ENCODE peak calls at places on chromosomes 16 and 17, in nine cellular contexts. X is stomach, K is GM12891, G is GM12892, M is HL-60, E is GM23338, W is Panc1, P is HepG2, F is endothelial cell of umbilical vein. A is an unnamed sample.

GRCh38 chr16:67969286-67970039 is 1.0 kb upstream of the SLC12A4 start:
- DNase-seq in K (peak), W (no peak), F (peak), E (peak), P (peak), M (no peak), X (no peak), G (no peak), A (no peak)

GRCh38 chr17:58121925-58122324 is 26.3 kb upstream of the OR4D1 start:
- DNase-seq in W (no peak), X (no peak), F (no peak), K (peak), G (no peak), M (peak), E (peak), P (peak), A (no peak)

GRCh38 chr17:49834118-49834743 is 13.6 kb downstream of the TAC4 start:
- DNase-seq in M (no peak), E (no peak), X (no peak), P (no peak), K (no peak), W (no peak), G (no peak), F (no peak), A (no peak)

GRCh38 chr17:77374170-77374936 is 233.6 kb downstream of the SEC14L1 start:
- DNase-seq in P (peak), X (peak), G (peak), W (no peak), M (no peak), K (peak), E (peak), F (peak), A (peak)

GRCh38 chr17:61200349-61200735 is 199.3 kb upstream of the TBX2 start:
- DNase-seq in P (no peak), K (no peak), E (no peak), X (no peak), F (no peak), G (no peak), W (no peak), M (no peak), A (no peak)

GRCh38 chr16:58348986-58349385 is 43.3 kb upstream of the GINS3 start:
- DNase-seq in G (no peak), W (no peak), M (no peak), F (no peak), X (no peak), K (no peak), P (no peak), E (no peak), A (no peak)

GRCh38 chr16:50878966-50879615 is 137.2 kb downstream of the CYLD start:
- DNase-seq in G (no peak), W (no peak), M (no peak), P (no peak), K (no peak), F (no peak), X (no peak), E (peak), A (no peak)

GRCh38 chr16:287298-287811 is 4.4 kb downstream of the PDIA2 start:
- DNase-seq in P (no peak), F (no peak), G (no peak), M (no peak), K (no peak), W (no peak), E (no peak), X (peak), A (no peak)

GRCh38 chr17:1942066-1942365 is 83.1 kb downstream of the RTN4RL1 start:
- DNase-seq in K (no peak), G (no peak), E (no peak), F (no peak), X (no peak), P (no peak), W (no peak), M (no peak), A (no peak)

GRCh38 chr16:9364721-9365693 is 273.6 kb downstream of the HAPSTR1 start:
- DNase-seq in F (no peak), G (no peak), M (no peak), E (no peak), W (no peak), X (no peak), K (no peak), P (peak), A (peak)

GRCh38 chr16:86771506-86772230 is 193.3 kb downstream of the FOXL1 start:
- DNase-seq in W (no peak), K (no peak), E (no peak), P (no peak), G (no peak), X (no peak), M (no peak), F (no peak), A (no peak)

GRCh38 chr17:18905226-18905625 is 46.7 kb upstream of the SLC5A10 start:
- DNase-seq in P (no peak), K (no peak), F (no peak), X (no peak), G (no peak), W (no peak), M (no peak), E (no peak), A (no peak)

GRCh38 chr17:79659376-79659775 is 48.5 kb upstream of the RBFOX3 start:
- DNase-seq in W (no peak), P (no peak), G (no peak), F (no peak), M (no peak), K (no peak), E (no peak), X (no peak), A (peak)

GRCh38 chr16:22214402-22214801 is 8.3 kb downstream of the EEF2K start:
- DNase-seq in K (no peak), W (no peak), P (no peak), X (no peak), M (no peak), E (no peak), F (no peak), G (no peak), A (no peak)

GRCh38 chr16:56878455-56878854 is 13.4 kb downstream of the SLC12A3 start:
- DNase-seq in W (no peak), P (no peak), K (no peak), M (no peak), X (no peak), G (no peak), F (no peak), E (no peak), A (no peak)

GRCh38 chr16:50491516-50491915 is 56.7 kb upstream of the NKD1 start:
- DNase-seq in F (no peak), M (no peak), E (no peak), X (peak), W (no peak), G (no peak), P (no peak), K (no peak), A (no peak)

GRCh38 chr16:75580-76501 is 2.2 kb upstream of the MPG start:
- DNase-seq in P (peak), G (no peak), X (peak), K (no peak), M (peak), F (peak), W (no peak), E (peak), A (no peak)

GRCh38 chr16:68190099-68190498 is 45.8 kb downstream of the ESRP2 start:
- DNase-seq in W (no peak), K (no peak), G (no peak), M (peak), E (no peak), F (no peak), P (no peak), X (no peak), A (no peak)

GRCh38 chr17:68143425-68143824 is 104.4 kb upstream of the AMZ2 start:
- DNase-seq in F (no peak), M (no peak), E (no peak), P (no peak), G (no peak), K (no peak), X (no peak), W (no peak), A (no peak)

GRCh38 chr17:45162022-45162687 is 480 bp downstream of the HEXIM2 start:
- DNase-seq in F (no peak), M (no peak), G (no peak), K (no peak), X (no peak), P (no peak), E (no peak), W (no peak), A (no peak)

GRCh38 chr17:1573932-1574696 is 11.5 kb upstream of the PITPNA start:
- DNase-seq in P (peak), E (peak), G (peak), W (peak), F (peak), X (peak), K (peak), M (peak), A (peak)

GRCh38 chr16:66900721-66901441 is 17.8 kb downstream of the CDH16 start:
- DNase-seq in X (no peak), K (no peak), F (no peak), P (no peak), M (no peak), G (no peak), E (no peak), W (no peak), A (no peak)

GRCh38 chr16:66901626-66902025 is 17.1 kb downstream of the CDH16 start:
- DNase-seq in X (no peak), E (no peak), P (no peak), K (peak), F (no peak), W (no peak), M (no peak), G (no peak), A (no peak)

GRCh38 chr16:66899310-66899944 is 19.1 kb downstream of the PDP2 start:
- DNase-seq in X (no peak), G (no peak), K (no peak), W (no peak), F (no peak), E (no peak), P (no peak), M (no peak), A (no peak)

GRCh38 chr16:66898933-66899309 is 18.6 kb downstream of the PDP2 start:
- DNase-seq in G (no peak), K (no peak), E (no peak), X (no peak), P (no peak), W (no peak), F (no peak), M (no peak), A (no peak)

DNA sequence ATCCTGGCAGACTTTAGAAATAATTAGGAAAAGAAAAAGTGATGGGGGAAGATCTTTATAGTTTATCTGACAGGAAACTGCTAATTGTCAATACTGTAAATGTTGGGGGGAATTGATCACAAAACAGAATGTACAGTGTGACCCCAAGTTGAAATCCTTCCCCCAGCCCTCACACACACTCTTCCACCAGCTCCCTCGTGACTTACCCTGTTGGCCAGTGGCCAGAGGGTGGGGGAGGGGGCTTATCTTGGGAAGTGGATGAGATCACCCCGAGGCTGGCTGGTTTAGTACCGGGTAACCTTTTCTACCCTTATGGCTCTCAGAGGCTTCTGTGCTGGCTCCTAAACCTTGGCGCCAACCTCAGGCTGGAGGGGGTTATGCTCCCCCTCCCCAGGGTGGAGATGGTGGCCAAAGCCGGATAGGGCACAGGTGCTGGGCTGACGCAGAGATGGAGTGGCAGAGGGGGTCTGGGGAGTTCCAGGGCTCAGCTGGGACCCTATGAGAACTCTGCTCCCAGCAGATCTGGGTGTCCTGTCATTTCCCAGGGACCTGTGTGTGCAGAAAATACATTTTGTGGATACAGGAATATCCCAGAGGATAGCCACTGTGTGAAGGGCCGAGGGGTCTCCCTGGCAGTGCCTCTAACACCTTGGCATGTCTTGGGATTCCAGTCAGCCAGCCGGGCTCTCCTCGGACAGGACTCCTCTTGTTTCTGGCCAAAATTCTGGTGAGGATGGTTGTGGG is 18.6 kb downstream of the CDH16 start:
- DNase-seq in P (peak), E (peak), F (peak), X (peak), K (peak), G (no peak), M (peak), W (no peak), A (no peak)
- TF ChIP-seq POLR2AphosphoS5 in P (no peak), E (no peak), F (peak), X (peak), K (no peak), G (no peak), M (no peak), W (no peak), A (no peak)

DNA sequence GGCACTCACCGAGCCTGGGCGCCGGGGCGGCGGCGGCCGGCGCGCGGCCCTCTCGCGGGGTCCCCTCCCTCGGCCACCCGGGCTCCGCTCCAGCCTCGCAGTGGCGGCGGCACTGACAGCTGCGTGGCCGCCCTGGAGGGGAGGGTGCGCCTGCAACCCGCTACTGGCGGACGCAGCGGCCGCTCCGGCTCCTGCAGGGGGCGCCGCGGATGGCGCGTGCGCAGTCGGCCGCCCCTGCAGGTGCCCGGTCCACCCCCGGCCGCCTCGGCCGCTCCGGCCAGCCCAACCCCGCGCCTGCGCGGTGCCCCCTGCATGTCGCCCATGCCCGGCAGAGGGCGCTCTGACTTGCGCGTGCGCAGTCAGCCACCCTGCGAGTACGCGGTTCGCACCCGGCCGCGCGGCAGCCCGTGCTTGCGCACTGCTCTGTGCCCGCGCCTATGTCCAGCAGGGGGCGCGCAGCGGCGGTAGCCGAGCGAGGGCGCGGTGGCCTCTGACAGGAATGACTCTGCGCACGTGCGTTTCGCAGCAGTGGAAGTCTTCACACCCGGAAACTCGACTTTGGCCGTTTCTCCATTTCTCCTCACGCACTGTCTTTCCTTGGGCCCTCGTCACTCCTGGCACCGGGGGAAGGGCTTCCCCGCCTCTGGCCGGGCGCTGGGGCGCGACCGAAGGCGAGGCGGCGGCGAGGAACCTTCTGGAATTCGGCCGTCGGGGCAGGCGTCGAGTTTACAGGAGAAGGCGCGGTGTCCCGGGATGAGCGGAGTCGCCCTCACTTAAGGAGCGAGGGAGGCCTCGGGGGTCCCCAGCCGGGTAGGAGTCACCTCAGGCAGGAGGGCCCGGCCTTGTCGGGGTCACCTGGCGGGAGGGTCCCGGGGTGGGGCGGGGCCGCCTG is at the start of gene ABCA3:
- DNase-seq in X (peak), G (peak), M (peak), E (peak), W (peak), P (peak), F (peak), K (peak), A (peak)
- TF ChIP-seq POLR2AphosphoS5 in X (peak), G (no peak), M (peak), E (peak), W (no peak), P (no peak), F (peak), K (no peak), A (peak)

GRCh38 chr17:42132941-42133340 is 10.3 kb downstream of the HSPB9 start:
- DNase-seq in W (no peak), F (peak), K (no peak), X (peak), E (no peak), G (no peak), M (peak), P (no peak), A (peak)

GRCh38 chr17:42131971-42132370 is 9.4 kb downstream of the HSPB9 start:
- DNase-seq in M (no peak), X (no peak), P (no peak), W (no peak), G (no peak), F (peak), K (no peak), E (no peak), A (no peak)

GRCh38 chr17:42131232-42131631 is 8.6 kb downstream of the HSPB9 start:
- DNase-seq in M (no peak), G (no peak), K (no peak), F (no peak), E (no peak), W (no peak), P (no peak), X (no peak), A (no peak)

GRCh38 chr17:42135151-42135550 is 12.5 kb downstream of the HSPB9 start:
- DNase-seq in K (no peak), W (no peak), E (no peak), X (no peak), P (no peak), G (no peak), M (no peak), F (no peak), A (no peak)

DNA sequence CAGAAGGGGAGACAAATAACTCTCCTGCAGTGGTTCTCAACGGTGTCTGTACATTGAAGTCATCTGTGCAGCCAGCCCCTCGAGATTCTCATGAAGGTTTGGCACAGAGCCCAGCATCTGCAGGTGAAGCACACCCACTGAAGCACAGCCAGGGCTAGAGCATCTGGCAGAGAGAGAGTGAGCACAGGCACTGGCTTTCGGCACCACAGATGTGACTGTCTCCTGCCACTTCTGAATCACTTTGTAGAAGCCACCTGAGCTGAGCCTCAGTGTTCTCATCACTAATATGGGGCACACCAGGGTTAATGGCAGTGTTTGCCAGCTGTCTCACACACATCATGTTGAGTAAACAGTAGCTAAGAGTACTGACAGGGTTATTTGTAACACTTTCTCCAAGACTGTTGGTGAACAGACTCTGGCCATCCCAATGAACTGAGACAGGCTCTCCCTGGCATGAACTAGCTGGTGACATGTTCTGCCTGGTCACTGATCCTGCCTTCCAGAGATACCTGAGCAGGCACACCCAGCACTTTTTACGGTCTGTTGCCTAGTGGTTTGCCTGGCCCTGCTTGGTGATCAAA is 10.9 kb downstream of the HSPB9 start:
- DNase-seq in K (no peak), M (no peak), F (no peak), X (no peak), E (no peak), W (no peak), G (peak), P (no peak), A (no peak)
- TF ChIP-seq POLR2AphosphoS5 in K (no peak), M (no peak), F (no peak), X (no peak), E (no peak), W (no peak), G (peak), P (no peak), A (no peak)

DNA sequence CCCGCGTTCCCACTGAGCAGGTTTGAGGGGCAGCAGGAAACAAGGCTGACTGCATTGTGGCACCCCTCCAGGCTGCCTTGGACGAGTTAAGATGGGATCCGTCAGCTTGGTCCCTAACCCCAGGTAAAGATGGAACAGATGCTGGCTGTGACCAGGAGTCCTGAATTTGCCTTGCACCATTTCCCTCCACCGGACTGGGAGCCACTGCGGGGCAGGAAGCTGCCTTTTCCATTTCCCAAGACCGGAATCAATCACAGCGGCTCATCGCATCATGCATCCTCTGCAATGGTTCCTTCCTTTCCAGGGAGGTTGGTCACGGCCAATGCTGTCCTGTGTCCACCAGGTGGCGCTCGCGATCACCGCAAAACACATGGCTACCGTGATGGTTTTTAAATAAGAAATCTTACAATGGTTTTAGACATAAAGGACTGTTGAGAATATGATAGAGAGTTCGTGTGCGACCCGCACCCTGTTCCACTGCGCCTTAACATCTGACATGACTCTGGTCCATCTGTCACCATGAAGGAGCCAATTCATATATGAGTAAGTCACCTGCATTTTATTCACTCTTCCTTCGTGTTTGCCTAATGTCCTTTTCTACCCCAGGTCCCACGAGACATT is 6.8 kb upstream of the MEAK7 start:
- DNase-seq in K (no peak), M (peak), F (peak), X (peak), P (peak), E (peak), G (no peak), W (no peak), A (peak)
- TF ChIP-seq POLR2AphosphoS5 in K (no peak), M (no peak), F (no peak), X (peak), P (no peak), E (no peak), G (no peak), W (no peak), A (peak)

GRCh38 chr17:16444258-16444886 is 29.0 kb downstream of the TRPV2 start:
- DNase-seq in M (no peak), X (peak), W (no peak), E (no peak), F (no peak), K (no peak), G (no peak), P (no peak), A (no peak)

GRCh38 chr17:16440814-16441629 is 25.7 kb downstream of the TRPV2 start:
- DNase-seq in F (no peak), K (no peak), M (no peak), E (no peak), P (no peak), G (no peak), W (no peak), X (no peak), A (no peak)

GRCh38 chr17:16442141-16442540 is 26.8 kb downstream of the TRPV2 start:
- DNase-seq in P (no peak), E (peak), M (peak), G (no peak), K (no peak), X (no peak), W (no peak), F (no peak), A (no peak)

GRCh38 chr17:16442594-16443389 is 27.4 kb downstream of the TRPV2 start:
- DNase-seq in K (no peak), E (no peak), M (no peak), G (no peak), W (no peak), P (no peak), X (no peak), F (no peak), A (no peak)

GRCh38 chr17:16443390-16444257 is 28.3 kb downstream of the TRPV2 start:
- DNase-seq in X (no peak), G (no peak), E (no peak), P (no peak), W (no peak), M (no peak), F (no peak), K (no peak), A (no peak)
- TF ChIP-seq POLR2AphosphoS5 in X (no peak), G (peak), E (peak), P (peak), W (peak), M (peak), F (peak), K (peak), A (no peak)

GRCh38 chr17:7262192-7263070 is at the start of gene CLDN7:
- DNase-seq in X (peak), K (no peak), F (no peak), G (no peak), P (no peak), W (no peak), M (no peak), E (peak), A (peak)
- TF ChIP-seq POLR2AphosphoS5 in X (no peak), K (no peak), F (no peak), G (no peak), P (no peak), W (no peak), M (no peak), E (peak), A (peak)

GRCh38 chr16:89696598-89697128 is 4.8 kb downstream of the SPATA2L start:
- DNase-seq in E (no peak), P (no peak), K (no peak), G (peak), M (no peak), X (no peak), F (no peak), W (no peak), A (no peak)
- TF ChIP-seq POLR2AphosphoS5 in E (no peak), P (no peak), K (no peak), G (no peak), M (peak), X (no peak), F (peak), W (no peak), A (no peak)

GRCh38 chr17:9158545-9159452 is 137.5 kb downstream of the NTN1 start:
- DNase-seq in K (no peak), G (no peak), M (no peak), W (no peak), X (no peak), F (no peak), E (no peak), P (no peak), A (no peak)
- TF ChIP-seq POLR2AphosphoS5 in K (no peak), G (no peak), M (no peak), W (no peak), X (no peak), F (no peak), E (no peak), P (no peak), A (peak)